ENCODE peak calls at places on chromosomes 13 and 19, in ten cellular contexts. One of them, this sample, is unnamed.

GRCh38 chr13:46404732-46405097 is 17.7 kb upstream of the RUBCNL start:
- DNase-seq in aorta: no peak
- DNase-seq in body of pancreas: no peak
- DNase-seq in CD8-positive, alpha-beta memory T cell: no peak
- DNase-seq in uterus: no peak
- DNase-seq in fibroblast of the aortic adventitia: no peak
- DNase-seq in fibroblast of mammary gland: no peak
- DNase-seq in dorsolateral prefrontal cortex: no peak
- DNase-seq in thyroid gland: no peak
- DNase-seq in PC-3: no peak
- DNase-seq in this sample: no peak

GRCh38 chr19:13154241-13154778 is 4.1 kb downstream of the IER2 start:
- DNase-seq in aorta: peak
- DNase-seq in fibroblast of the aortic adventitia: peak
- DNase-seq in dorsolateral prefrontal cortex: peak
- DNase-seq in CD8-positive, alpha-beta memory T cell: no peak
- DNase-seq in thyroid gland: peak
- DNase-seq in PC-3: peak
- DNase-seq in fibroblast of mammary gland: peak
- DNase-seq in uterus: peak
- DNase-seq in body of pancreas: peak
- DNase-seq in this sample: peak

GRCh38 chr13:21106089-21106488 is 44.7 kb upstream of the LATS2 start:
- DNase-seq in aorta: no peak
- DNase-seq in CD8-positive, alpha-beta memory T cell: no peak
- DNase-seq in PC-3: peak
- DNase-seq in body of pancreas: no peak
- DNase-seq in uterus: no peak
- DNase-seq in fibroblast of mammary gland: no peak
- DNase-seq in fibroblast of the aortic adventitia: no peak
- DNase-seq in dorsolateral prefrontal cortex: no peak
- DNase-seq in thyroid gland: no peak
- DNase-seq in this sample: no peak

GRCh38 chr19:10544753-10545251 is 1.1 kb downstream of the ATG4D start:
- DNase-seq in dorsolateral prefrontal cortex: no peak
- DNase-seq in aorta: no peak
- DNase-seq in fibroblast of mammary gland: no peak
- DNase-seq in PC-3: no peak
- DNase-seq in uterus: no peak
- DNase-seq in fibroblast of the aortic adventitia: no peak
- DNase-seq in CD8-positive, alpha-beta memory T cell: no peak
- DNase-seq in body of pancreas: peak
- DNase-seq in thyroid gland: peak
- DNase-seq in this sample: no peak

GRCh38 chr19:3227054-3227626 is 2.7 kb downstream of the CELF5 start:
- DNase-seq in aorta: no peak
- DNase-seq in fibroblast of the aortic adventitia: no peak
- DNase-seq in uterus: no peak
- DNase-seq in thyroid gland: no peak
- DNase-seq in CD8-positive, alpha-beta memory T cell: no peak
- DNase-seq in PC-3: no peak
- DNase-seq in dorsolateral prefrontal cortex: no peak
- DNase-seq in fibroblast of mammary gland: no peak
- DNase-seq in body of pancreas: no peak
- DNase-seq in this sample: no peak

GRCh38 chr19:7862413-7862951 is 11.7 kb downstream of the PRR36 start:
- DNase-seq in fibroblast of mammary gland: peak
- DNase-seq in PC-3: no peak
- DNase-seq in aorta: no peak
- DNase-seq in dorsolateral prefrontal cortex: no peak
- DNase-seq in CD8-positive, alpha-beta memory T cell: peak
- DNase-seq in fibroblast of the aortic adventitia: no peak
- DNase-seq in body of pancreas: peak
- DNase-seq in uterus: no peak
- DNase-seq in thyroid gland: peak
- DNase-seq in this sample: peak

GRCh38 chr13:50714886-50715285 is 128.6 kb downstream of the DLEU7 start:
- DNase-seq in PC-3: no peak
- DNase-seq in thyroid gland: no peak
- DNase-seq in uterus: no peak
- DNase-seq in fibroblast of the aortic adventitia: no peak
- DNase-seq in body of pancreas: peak
- DNase-seq in aorta: no peak
- DNase-seq in CD8-positive, alpha-beta memory T cell: no peak
- DNase-seq in dorsolateral prefrontal cortex: no peak
- DNase-seq in fibroblast of mammary gland: no peak
- DNase-seq in this sample: peak

GRCh38 chr13:29849731-29850212 is 645 bp downstream of the UBL3 start:
- DNase-seq in uterus: peak
- DNase-seq in thyroid gland: peak
- DNase-seq in PC-3: peak
- DNase-seq in aorta: peak
- DNase-seq in fibroblast of the aortic adventitia: peak
- DNase-seq in CD8-positive, alpha-beta memory T cell: peak
- DNase-seq in dorsolateral prefrontal cortex: peak
- DNase-seq in fibroblast of mammary gland: peak
- DNase-seq in body of pancreas: peak
- DNase-seq in this sample: peak

GRCh38 chr13:40765602-40766001 is 5.4 kb downstream of the MRPS31 start:
- DNase-seq in CD8-positive, alpha-beta memory T cell: no peak
- DNase-seq in aorta: no peak
- DNase-seq in dorsolateral prefrontal cortex: no peak
- DNase-seq in fibroblast of mammary gland: no peak
- DNase-seq in PC-3: no peak
- DNase-seq in thyroid gland: no peak
- DNase-seq in body of pancreas: no peak
- DNase-seq in fibroblast of the aortic adventitia: no peak
- DNase-seq in uterus: no peak
- DNase-seq in this sample: no peak

GRCh38 chr13:40772765-40773473 is 1.9 kb upstream of the MRPS31 start:
- DNase-seq in CD8-positive, alpha-beta memory T cell: no peak
- DNase-seq in fibroblast of mammary gland: no peak
- DNase-seq in thyroid gland: no peak
- DNase-seq in PC-3: no peak
- DNase-seq in fibroblast of the aortic adventitia: no peak
- DNase-seq in aorta: no peak
- DNase-seq in dorsolateral prefrontal cortex: no peak
- DNase-seq in body of pancreas: no peak
- DNase-seq in uterus: no peak
- DNase-seq in this sample: no peak

GRCh38 chr13:40770609-40770933 is 419 bp downstream of the MRPS31 start:
- DNase-seq in dorsolateral prefrontal cortex: no peak
- DNase-seq in uterus: no peak
- DNase-seq in body of pancreas: no peak
- DNase-seq in thyroid gland: no peak
- DNase-seq in aorta: no peak
- DNase-seq in CD8-positive, alpha-beta memory T cell: no peak
- DNase-seq in PC-3: no peak
- DNase-seq in fibroblast of the aortic adventitia: no peak
- DNase-seq in fibroblast of mammary gland: no peak
- DNase-seq in this sample: no peak

GRCh38 chr13:40770934-40771618 is at the start of gene MRPS31:
- DNase-seq in CD8-positive, alpha-beta memory T cell: peak
- DNase-seq in uterus: peak
- DNase-seq in thyroid gland: peak
- DNase-seq in fibroblast of mammary gland: peak
- DNase-seq in fibroblast of the aortic adventitia: peak
- DNase-seq in dorsolateral prefrontal cortex: peak
- DNase-seq in aorta: peak
- DNase-seq in PC-3: peak
- DNase-seq in body of pancreas: peak
- DNase-seq in this sample: peak

DNA sequence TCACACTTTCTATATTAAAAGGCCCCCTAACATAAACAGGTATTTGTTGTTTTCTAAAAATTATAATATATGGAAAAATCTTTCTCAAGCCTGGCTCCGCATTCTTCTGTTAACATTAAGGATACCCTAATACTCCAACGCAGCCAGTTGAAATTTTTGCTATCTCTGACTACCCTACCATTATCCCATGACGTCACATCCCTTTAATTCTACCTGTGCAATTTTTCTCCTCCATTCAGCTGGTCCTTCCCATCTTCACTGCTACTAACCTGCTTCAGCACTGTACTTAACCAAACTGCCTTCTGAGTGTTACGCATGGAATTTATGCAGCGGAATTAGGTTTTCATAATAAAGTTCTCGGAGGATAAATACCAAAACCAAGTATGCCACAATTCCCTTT is 1.0 kb downstream of the MRPS31 start:
- DNase-seq in fibroblast of mammary gland: no peak
- DNase-seq in dorsolateral prefrontal cortex: no peak
- DNase-seq in uterus: no peak
- DNase-seq in aorta: no peak
- DNase-seq in body of pancreas: no peak
- DNase-seq in PC-3: no peak
- DNase-seq in thyroid gland: no peak
- DNase-seq in fibroblast of the aortic adventitia: no peak
- DNase-seq in CD8-positive, alpha-beta memory T cell: no peak
- DNase-seq in this sample: no peak
- H3K4me3 ChIP-seq in fibroblast of mammary gland: peak
- H3K4me3 ChIP-seq in dorsolateral prefrontal cortex: peak
- H3K4me3 ChIP-seq in uterus: peak
- H3K4me3 ChIP-seq in aorta: peak
- H3K4me3 ChIP-seq in body of pancreas: peak
- H3K4me3 ChIP-seq in PC-3: peak
- H3K4me3 ChIP-seq in thyroid gland: no peak
- H3K4me3 ChIP-seq in fibroblast of the aortic adventitia: peak
- H3K4me3 ChIP-seq in CD8-positive, alpha-beta memory T cell: peak
- H3K4me3 ChIP-seq in this sample: peak

DNA sequence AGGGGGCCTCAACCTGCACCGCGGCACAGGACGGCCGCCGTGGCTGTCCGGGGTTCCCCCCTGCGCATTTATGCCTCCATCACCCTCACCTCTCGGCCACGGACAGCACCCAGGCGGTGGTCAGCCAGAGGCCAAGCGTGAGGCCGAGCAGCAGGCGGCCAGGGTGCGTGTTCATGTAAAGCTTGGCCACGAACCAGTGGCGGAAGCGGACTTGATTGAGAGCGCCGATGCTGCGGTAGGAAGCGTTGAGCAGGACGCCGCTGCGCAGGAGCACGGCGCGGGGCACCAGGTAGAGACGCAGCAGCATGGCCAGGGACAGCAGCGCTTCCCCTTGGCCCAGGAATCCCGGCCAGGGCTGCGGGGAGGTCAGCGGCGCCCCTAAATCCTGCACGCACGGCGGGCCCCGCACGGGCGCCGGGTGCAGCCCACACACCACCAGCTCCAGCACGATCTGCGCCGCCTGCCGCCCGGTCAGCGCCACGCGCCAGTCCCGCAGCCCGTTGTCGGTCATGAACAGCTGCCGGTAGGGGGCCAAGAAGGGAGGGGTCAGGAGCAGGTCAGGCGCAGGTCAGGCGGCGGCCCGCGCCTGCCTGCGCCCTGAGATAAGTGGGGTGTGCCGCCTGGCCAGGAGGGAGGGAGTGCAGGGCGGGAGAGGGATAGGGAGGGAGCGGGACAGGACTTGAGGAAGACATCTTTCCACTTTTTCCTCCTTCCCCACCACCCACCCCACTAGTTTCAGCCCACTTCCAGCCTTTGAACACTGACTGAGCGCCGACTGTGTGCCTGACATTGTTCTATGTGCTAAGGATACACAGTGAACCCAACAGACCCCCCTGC is 6.5 kb downstream of the KCNN4 start:
- DNase-seq in uterus: peak
- DNase-seq in thyroid gland: peak
- DNase-seq in dorsolateral prefrontal cortex: peak
- DNase-seq in body of pancreas: peak
- DNase-seq in fibroblast of the aortic adventitia: peak
- DNase-seq in aorta: peak
- DNase-seq in fibroblast of mammary gland: peak
- DNase-seq in CD8-positive, alpha-beta memory T cell: no peak
- DNase-seq in PC-3: no peak
- DNase-seq in this sample: peak
- H3K4me3 ChIP-seq in uterus: peak
- H3K4me3 ChIP-seq in thyroid gland: no peak
- H3K4me3 ChIP-seq in dorsolateral prefrontal cortex: peak
- H3K4me3 ChIP-seq in body of pancreas: no peak
- H3K4me3 ChIP-seq in fibroblast of the aortic adventitia: no peak
- H3K4me3 ChIP-seq in aorta: no peak
- H3K4me3 ChIP-seq in fibroblast of mammary gland: peak
- H3K4me3 ChIP-seq in CD8-positive, alpha-beta memory T cell: no peak
- H3K4me3 ChIP-seq in PC-3: no peak
- H3K4me3 ChIP-seq in this sample: peak

DNA sequence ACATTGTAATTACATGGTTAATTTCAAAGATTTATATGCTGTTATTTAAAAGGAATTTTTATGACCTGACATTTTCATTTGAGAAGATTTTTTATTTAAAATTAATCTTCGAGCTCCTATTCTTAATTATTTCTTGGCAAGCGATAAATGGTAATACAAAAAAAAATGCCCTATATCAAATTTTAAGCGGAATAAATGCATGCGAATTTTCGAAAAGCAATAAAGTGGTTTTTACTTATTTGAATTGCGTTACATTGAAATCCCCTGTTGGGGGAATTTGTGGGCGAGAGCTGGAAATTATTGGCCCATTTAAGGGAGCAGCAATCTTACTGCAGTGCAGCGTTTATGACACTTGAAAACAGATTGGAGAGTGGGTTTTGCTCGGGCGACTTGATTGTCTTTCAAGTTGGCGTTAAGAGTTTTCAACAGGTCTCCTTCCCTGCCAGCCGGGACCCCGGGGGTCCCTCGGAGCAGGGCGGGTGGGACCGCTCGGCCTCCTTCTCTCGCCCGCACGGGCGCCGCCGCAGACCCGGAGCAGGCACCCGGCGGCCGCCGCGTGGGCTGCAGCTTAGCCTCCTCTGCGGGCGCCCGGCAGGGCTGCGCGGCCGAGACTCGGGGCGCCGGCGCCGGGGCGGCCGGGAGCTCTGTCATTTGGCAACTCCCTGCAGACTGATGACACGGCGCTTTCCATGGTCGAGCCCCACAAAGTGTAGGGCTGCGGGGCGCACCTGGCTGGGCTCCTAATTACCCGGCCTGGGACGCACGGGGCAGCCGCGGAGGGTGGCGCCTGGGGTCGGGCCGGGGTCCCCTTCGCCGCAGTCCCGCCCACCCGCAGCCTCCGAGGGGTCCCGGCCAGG is 255.1 kb upstream of the SOX21 start:
- DNase-seq in PC-3: peak
- DNase-seq in fibroblast of the aortic adventitia: peak
- DNase-seq in dorsolateral prefrontal cortex: peak
- DNase-seq in body of pancreas: no peak
- DNase-seq in uterus: no peak
- DNase-seq in CD8-positive, alpha-beta memory T cell: no peak
- DNase-seq in aorta: no peak
- DNase-seq in fibroblast of mammary gland: no peak
- DNase-seq in thyroid gland: peak
- DNase-seq in this sample: peak
- H3K4me3 ChIP-seq in PC-3: peak
- H3K4me3 ChIP-seq in fibroblast of the aortic adventitia: peak
- H3K4me3 ChIP-seq in dorsolateral prefrontal cortex: peak
- H3K4me3 ChIP-seq in body of pancreas: no peak
- H3K4me3 ChIP-seq in uterus: peak
- H3K4me3 ChIP-seq in CD8-positive, alpha-beta memory T cell: no peak
- H3K4me3 ChIP-seq in aorta: no peak
- H3K4me3 ChIP-seq in fibroblast of mammary gland: no peak
- H3K4me3 ChIP-seq in thyroid gland: no peak
- H3K4me3 ChIP-seq in this sample: no peak

GRCh38 chr13:52009985-52010384 is 1.3 kb downstream of the ATP7B start:
- DNase-seq in CD8-positive, alpha-beta memory T cell: no peak
- DNase-seq in dorsolateral prefrontal cortex: no peak
- DNase-seq in body of pancreas: no peak
- DNase-seq in fibroblast of the aortic adventitia: no peak
- DNase-seq in aorta: no peak
- DNase-seq in uterus: no peak
- DNase-seq in PC-3: no peak
- DNase-seq in fibroblast of mammary gland: no peak
- DNase-seq in thyroid gland: no peak
- DNase-seq in this sample: no peak

GRCh38 chr13:52010890-52011689 is at the start of gene ATP7B:
- DNase-seq in fibroblast of the aortic adventitia: no peak
- DNase-seq in thyroid gland: peak
- DNase-seq in body of pancreas: no peak
- DNase-seq in aorta: peak
- DNase-seq in dorsolateral prefrontal cortex: no peak
- DNase-seq in fibroblast of mammary gland: no peak
- DNase-seq in CD8-positive, alpha-beta memory T cell: peak
- DNase-seq in uterus: no peak
- DNase-seq in PC-3: no peak
- DNase-seq in this sample: peak

GRCh38 chr13:52016296-52016695 is 4.1 kb downstream of the ALG11 start:
- DNase-seq in CD8-positive, alpha-beta memory T cell: no peak
- DNase-seq in thyroid gland: no peak
- DNase-seq in PC-3: no peak
- DNase-seq in body of pancreas: no peak
- DNase-seq in fibroblast of mammary gland: no peak
- DNase-seq in fibroblast of the aortic adventitia: no peak
- DNase-seq in uterus: no peak
- DNase-seq in dorsolateral prefrontal cortex: no peak
- DNase-seq in aorta: no peak
- DNase-seq in this sample: no peak

GRCh38 chr13:52012512-52012836 is 276 bp downstream of the ALG11 start:
- DNase-seq in thyroid gland: no peak
- DNase-seq in fibroblast of the aortic adventitia: no peak
- DNase-seq in CD8-positive, alpha-beta memory T cell: no peak
- DNase-seq in body of pancreas: no peak
- DNase-seq in PC-3: no peak
- DNase-seq in uterus: no peak
- DNase-seq in fibroblast of mammary gland: no peak
- DNase-seq in aorta: no peak
- DNase-seq in dorsolateral prefrontal cortex: no peak
- DNase-seq in this sample: no peak

GRCh38 chr13:52011690-52012511 is at the start of gene ALG11:
- DNase-seq in uterus: peak
- DNase-seq in PC-3: peak
- DNase-seq in CD8-positive, alpha-beta memory T cell: peak
- DNase-seq in body of pancreas: peak
- DNase-seq in dorsolateral prefrontal cortex: peak
- DNase-seq in thyroid gland: peak
- DNase-seq in fibroblast of the aortic adventitia: peak
- DNase-seq in aorta: peak
- DNase-seq in fibroblast of mammary gland: peak
- DNase-seq in this sample: peak
- H3K4me3 ChIP-seq in uterus: peak
- H3K4me3 ChIP-seq in PC-3: peak
- H3K4me3 ChIP-seq in CD8-positive, alpha-beta memory T cell: peak
- H3K4me3 ChIP-seq in body of pancreas: peak
- H3K4me3 ChIP-seq in dorsolateral prefrontal cortex: peak
- H3K4me3 ChIP-seq in thyroid gland: peak
- H3K4me3 ChIP-seq in fibroblast of the aortic adventitia: peak
- H3K4me3 ChIP-seq in aorta: peak
- H3K4me3 ChIP-seq in fibroblast of mammary gland: peak
- H3K4me3 ChIP-seq in this sample: peak

This sample was measured in upper lobe of left lung.